ENCODE peak calls at places on chromosomes 2 and 18, in four cellular contexts. T, S, Z and D are unnamed samples.

GRCh38 chr2:187875271-187875670 is 321.0 kb upstream of the TFPI start:
- DNase-seq in T (no peak), S (no peak), Z (no peak), D (no peak)

GRCh38 chr2:141055526-141055925 is 1075.3 kb downstream of the LRP1B start:
- DNase-seq in T (no peak), S (no peak), Z (no peak), D (no peak)

GRCh38 chr2:197500503-197501179 is 462 bp downstream of the HSPE1 start:
- DNase-seq in T (no peak), S (peak; percentile 25), Z (no peak), D (no peak)

GRCh38 chr2:18067980-18068379 is 189.5 kb downstream of the KCNS3 start:
- DNase-seq in T (no peak), S (no peak), Z (peak; percentile 40), D (no peak)

GRCh38 chr18:48405108-48405507 is 4.1 kb downstream of the ZBTB7C start:
- DNase-seq in T (no peak), S (no peak), Z (peak; percentile 61), D (no peak)

GRCh38 chr18:59266019-59266369 is 7.3 kb downstream of the RAX start:
- DNase-seq in T (no peak), S (no peak), Z (no peak), D (no peak)

GRCh38 chr2:133591164-133591563 is 22.9 kb upstream of the NCKAP5 start:
- DNase-seq in T (peak; percentile 62), S (no peak), Z (no peak), D (no peak)

GRCh38 chr18:50111398-50111797 is 83.5 kb downstream of the MYO5B start:
- DNase-seq in T (no peak), S (no peak), Z (no peak), D (no peak)

GRCh38 chr2:20184067-20184938 is 40.6 kb downstream of the SDC1 start:
- DNase-seq in T (no peak), S (no peak), Z (no peak), D (peak; percentile 93)

GRCh38 chr2:241115361-241115760 is 13.3 kb upstream of the MTERF4 start:
- DNase-seq in T (no peak), S (no peak), Z (no peak), D (no peak)

GRCh38 chr2:184091456-184091855 is 506.9 kb upstream of the ZNF804A start:
- DNase-seq in T (no peak), S (no peak), Z (no peak), D (no peak)

GRCh38 chr2:12597555-12597954 is 119.2 kb upstream of the TRIB2 start:
- DNase-seq in T (no peak), S (no peak), Z (no peak), D (no peak)

GRCh38 chr2:217929294-217929671 is 73.5 kb downstream of the TNS1 start:
- DNase-seq in T (no peak), S (no peak), Z (no peak), D (no peak)

GRCh38 chr2:240630771-240631560 is 5.7 kb downstream of the GPR35 start:
- DNase-seq in T (no peak), S (no peak), Z (no peak), D (no peak)

GRCh38 chr2:200466703-200467418 is 43.0 kb downstream of the KCTD18 start:
- DNase-seq in T (no peak), S (peak; percentile 28), Z (no peak), D (no peak)

GRCh38 chr2:230184727-230185578 is 34.8 kb downstream of the SP110 start:
- DNase-seq in T (peak; percentile 39), S (no peak), Z (peak; percentile 26), D (no peak)